ENCODE peak calls at places on chromosomes 3 and 15, in eight cellular contexts. X, V, G, U, Q, L, S and C are unnamed samples.
A peak's percentile ranks its signal among the peaks of the same experiment; 100 is the strongest.

GRCh38 chr3:22617372-22617771 is 585.8 kb upstream of the UBE2E2 start:
- DNase-seq in X (no peak), V (no peak), G (no peak), U (no peak), Q (no peak), L (no peak), S (no peak), C (no peak)

GRCh38 chr3:169604568-169604967 is 58.9 kb downstream of the MECOM start:
- DNase-seq in X (no peak), V (peak; percentile 17), G (no peak), U (no peak), Q (no peak), L (peak; percentile 37), S (no peak), C (no peak)

GRCh38 chr3:188294823-188295487 is 141.0 kb downstream of the LPP start:
- DNase-seq in X (no peak), V (peak; percentile 82), G (no peak), U (no peak), Q (no peak), L (peak; percentile 93), S (no peak), C (no peak)

GRCh38 chr3:123658118-123658859 is 73.4 kb upstream of the HACD2 start:
- DNase-seq in X (no peak), V (no peak), G (peak; percentile 78), U (no peak), Q (no peak), L (peak; percentile 92), S (no peak), C (no peak)

GRCh38 chr3:126329927-126330725 is 27.1 kb downstream of the KLF15 start:
- DNase-seq in X (no peak), V (no peak), G (peak; percentile 7), U (no peak), Q (peak; percentile 16), L (no peak), S (no peak), C (no peak)

GRCh38 chr3:158053386-158053785 is 52.8 kb downstream of the SHOX2 start:
- DNase-seq in X (no peak), V (no peak), G (no peak), U (no peak), Q (no peak), L (no peak), S (no peak), C (no peak)

GRCh38 chr3:126414961-126415660 is 20.4 kb downstream of the CFAP100 start:
- DNase-seq in X (no peak), V (no peak), G (no peak), U (no peak), Q (no peak), L (no peak), S (no peak), C (peak; percentile 58)

GRCh38 chr15:75031773-75032302 is 8.4 kb downstream of the PPCDC start:
- DNase-seq in X (no peak), V (no peak), G (no peak), U (no peak), Q (no peak), L (peak; percentile 11), S (no peak), C (no peak)

GRCh38 chr15:77654975-77655374 is 22.3 kb upstream of the LINGO1 start:
- DNase-seq in X (peak; percentile 51), V (peak; percentile 58), G (no peak), U (peak; percentile 70), Q (no peak), L (no peak), S (peak; percentile 34), C (no peak)

GRCh38 chr3:192700885-192701284 is 26.5 kb downstream of the FGF12 start:
- DNase-seq in X (no peak), V (no peak), G (no peak), U (no peak), Q (no peak), L (no peak), S (no peak), C (no peak)

GRCh38 chr3:46865546-46865945 is 2.3 kb upstream of the MYL3 start:
- DNase-seq in X (peak; percentile 42), V (no peak), G (no peak), U (no peak), Q (no peak), L (no peak), S (no peak), C (no peak)

GRCh38 chr3:129794319-129795201 is 99.0 kb downstream of the TMCC1 start:
- DNase-seq in X (peak; percentile 70), V (peak; percentile 95), G (peak; percentile 84), U (peak; percentile 56), Q (peak; percentile 45), L (peak; percentile 65), S (peak; percentile 42), C (peak; percentile 73)

GRCh38 chr15:92163641-92164040 is 230.0 kb upstream of the ST8SIA2 start:
- DNase-seq in X (no peak), V (no peak), G (no peak), U (no peak), Q (no peak), L (no peak), S (no peak), C (no peak)

GRCh38 chr15:89448825-89449224 is 47.6 kb downstream of the RHCG start:
- DNase-seq in X (no peak), V (no peak), G (no peak), U (no peak), Q (no peak), L (peak; percentile 7), S (no peak), C (no peak)

GRCh38 chr15:101067660-101068522 is 148.7 kb downstream of the LRRK1 start:
- DNase-seq in X (peak; percentile 40), V (no peak), G (peak; percentile 27), U (no peak), Q (no peak), L (no peak), S (no peak), C (no peak)

GRCh38 chr15:66831289-66831688 is 129.3 kb downstream of the SMAD6 start:
- DNase-seq in X (no peak), V (no peak), G (no peak), U (no peak), Q (no peak), L (no peak), S (no peak), C (no peak)

GRCh38 chr3:15982667-15983145 is 184.9 kb upstream of the ANKRD28 start:
- DNase-seq in X (no peak), V (no peak), G (peak; percentile 42), U (no peak), Q (no peak), L (peak; percentile 96), S (no peak), C (no peak)

GRCh38 chr15:80508783-80509182 is 104.6 kb downstream of the ARNT2 start:
- DNase-seq in X (no peak), V (no peak), G (no peak), U (no peak), Q (no peak), L (no peak), S (no peak), C (no peak)

GRCh38 chr15:80514071-80514780 is 110.0 kb downstream of the ARNT2 start:
- DNase-seq in X (no peak), V (no peak), G (no peak), U (no peak), Q (no peak), L (peak; percentile 83), S (no peak), C (no peak)

GRCh38 chr15:80509800-80510199 is 105.6 kb downstream of the ARNT2 start:
- DNase-seq in X (no peak), V (no peak), G (no peak), U (no peak), Q (no peak), L (no peak), S (no peak), C (no peak)

GRCh38 chr15:80517290-80517689 is 113.1 kb downstream of the ARNT2 start:
- DNase-seq in X (no peak), V (no peak), G (no peak), U (no peak), Q (no peak), L (no peak), S (no peak), C (no peak)

DNA sequence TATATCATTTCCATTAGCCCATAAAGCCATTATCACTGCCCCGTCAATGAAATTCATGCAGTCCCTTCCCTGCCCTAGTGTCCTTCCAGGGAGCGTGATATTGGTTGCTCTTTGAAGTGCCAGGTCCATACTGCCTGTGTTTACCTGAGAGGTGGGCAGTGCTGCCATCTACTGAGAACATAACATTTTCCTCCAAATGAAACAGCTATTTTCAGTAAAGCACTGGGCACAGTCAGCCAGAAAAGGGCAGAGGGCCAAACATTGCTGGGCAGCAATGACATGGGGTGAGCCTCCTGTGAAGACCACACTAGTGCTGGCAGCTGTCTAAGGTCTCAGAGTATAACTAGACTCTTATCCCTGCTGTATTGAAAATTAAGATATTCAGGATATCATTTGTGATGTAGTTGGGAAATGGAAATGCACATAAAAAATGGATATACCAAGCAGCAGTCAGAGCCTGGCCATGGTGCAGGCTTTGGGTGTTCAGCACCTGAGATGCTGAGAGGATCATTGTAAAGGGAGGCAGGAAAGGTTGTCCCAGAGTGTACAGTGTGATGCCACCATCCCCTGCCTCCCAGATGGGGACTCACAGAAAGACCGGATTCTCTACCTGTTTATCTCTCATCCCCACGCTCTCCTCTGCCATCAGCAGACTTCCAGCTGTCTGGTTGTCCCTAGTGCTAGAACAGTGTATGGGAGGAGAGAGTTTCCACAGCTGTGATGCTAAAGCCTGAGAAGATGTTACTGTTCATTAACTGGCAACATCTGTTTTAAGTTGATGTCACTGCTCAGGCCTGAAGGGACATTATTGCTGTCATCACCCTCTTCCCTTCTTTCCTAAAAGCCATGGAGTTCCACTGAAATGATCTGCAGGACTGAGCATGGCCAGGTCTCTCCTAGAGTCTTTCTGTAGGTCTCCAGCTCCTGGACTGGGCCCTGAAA is 108.8 kb downstream of the ARNT2 start:
- DNase-seq in X (no peak), V (peak; percentile 41), G (no peak), U (no peak), Q (no peak), L (peak; percentile 29), S (no peak), C (no peak)
- TF ChIP-seq CTCF in X (no peak), V (no peak), G (no peak), U (no peak), Q (no peak), L (no peak), S (no peak), C (no peak)

DNA sequence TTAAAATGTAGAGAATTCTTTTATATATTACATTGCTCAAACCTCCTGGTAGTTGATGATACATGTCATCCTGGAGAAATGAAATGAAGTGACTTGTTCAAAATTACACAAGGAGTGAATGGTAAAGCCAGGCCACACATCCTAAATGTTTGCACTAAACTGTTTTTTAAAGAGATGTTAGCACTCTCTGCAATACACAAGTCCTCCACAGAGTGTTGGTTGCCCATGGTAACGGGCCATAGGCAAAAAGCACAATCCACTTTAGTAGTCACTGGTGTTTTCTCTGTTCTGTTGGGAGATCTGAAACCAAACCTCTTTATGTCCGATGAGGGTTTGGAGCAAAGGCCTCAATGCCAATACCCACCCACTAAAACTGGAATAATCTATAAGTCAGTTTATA is 907.4 kb downstream of the NTRK3 start:
- DNase-seq in X (no peak), V (no peak), G (no peak), U (no peak), Q (no peak), L (peak; percentile 40), S (no peak), C (no peak)
- TF ChIP-seq CTCF in X (no peak), V (no peak), G (no peak), U (no peak), Q (no peak), L (peak; percentile 30), S (no peak), C (peak; percentile 32)

GRCh38 chr15:57111002-57111401 is 192.6 kb downstream of the TCF12 start:
- DNase-seq in X (no peak), V (no peak), G (no peak), U (no peak), Q (no peak), L (no peak), S (no peak), C (no peak)
- TF ChIP-seq CTCF in X (no peak), V (no peak), G (no peak), U (peak; percentile 39), Q (no peak), L (peak; percentile 33), S (peak; percentile 41), C (peak; percentile 43)

GRCh38 chr15:69064649-69065048 is 50.2 kb downstream of the NOX5 start:
- DNase-seq in X (no peak), V (no peak), G (no peak), U (no peak), Q (no peak), L (no peak), S (no peak), C (no peak)
- TF ChIP-seq CTCF in X (no peak), V (no peak), G (no peak), U (no peak), Q (no peak), L (no peak), S (no peak), C (no peak)